ENCODE peak calls at places on chromosomes 2 and 18, in five cellular contexts. One of them, this sample, is unnamed.

GRCh38 chr2:9763356-9764152 is 79.7 kb upstream of the TAF1B start:
- DNase-seq in aorta: no peak
- DNase-seq in endodermal cell: no peak
- DNase-seq in CD4-positive, CD25-positive, alpha-beta regulatory T cell: no peak
- DNase-seq in CD8-positive, alpha-beta memory T cell: no peak
- DNase-seq in this sample: no peak

GRCh38 chr18:43193336-43193735 is 77.9 kb upstream of the RIT2 start:
- DNase-seq in aorta: no peak
- DNase-seq in endodermal cell: no peak
- DNase-seq in CD4-positive, CD25-positive, alpha-beta regulatory T cell: no peak
- DNase-seq in CD8-positive, alpha-beta memory T cell: no peak
- DNase-seq in this sample: no peak

GRCh38 chr2:48205137-48205798 is 299.0 kb upstream of the FBXO11 start:
- DNase-seq in aorta: no peak
- DNase-seq in endodermal cell: no peak
- DNase-seq in CD4-positive, CD25-positive, alpha-beta regulatory T cell: no peak
- DNase-seq in CD8-positive, alpha-beta memory T cell: no peak
- DNase-seq in this sample: no peak

GRCh38 chr2:185318271-185318724 is 420.3 kb upstream of the FSIP2 start:
- DNase-seq in aorta: no peak
- DNase-seq in endodermal cell: no peak
- DNase-seq in CD4-positive, CD25-positive, alpha-beta regulatory T cell: no peak
- DNase-seq in CD8-positive, alpha-beta memory T cell: no peak
- DNase-seq in this sample: no peak

GRCh38 chr2:146820672-146821071 is 1024.2 kb upstream of the ACVR2A start:
- DNase-seq in aorta: no peak
- DNase-seq in endodermal cell: no peak
- DNase-seq in CD4-positive, CD25-positive, alpha-beta regulatory T cell: no peak
- DNase-seq in CD8-positive, alpha-beta memory T cell: no peak
- DNase-seq in this sample: no peak

GRCh38 chr18:79489900-79490592 is 94.3 kb downstream of the NFATC1 start:
- DNase-seq in aorta: peak; percentile 29
- DNase-seq in endodermal cell: no peak
- DNase-seq in CD4-positive, CD25-positive, alpha-beta regulatory T cell: no peak
- DNase-seq in CD8-positive, alpha-beta memory T cell: no peak
- DNase-seq in this sample: no peak

GRCh38 chr2:55616509-55617159 is 788 bp downstream of the PPP4R3B start:
- DNase-seq in aorta: no peak
- DNase-seq in endodermal cell: peak; percentile 63
- DNase-seq in CD4-positive, CD25-positive, alpha-beta regulatory T cell: peak; percentile 44
- DNase-seq in CD8-positive, alpha-beta memory T cell: peak; percentile 57
- DNase-seq in this sample: peak; percentile 8

GRCh38 chr2:216856666-216857065 is 3.2 kb downstream of the TNP1 start:
- DNase-seq in aorta: no peak
- DNase-seq in endodermal cell: peak; percentile 58
- DNase-seq in CD4-positive, CD25-positive, alpha-beta regulatory T cell: no peak
- DNase-seq in CD8-positive, alpha-beta memory T cell: no peak
- DNase-seq in this sample: no peak

GRCh38 chr2:19541884-19542283 is 183.5 kb upstream of the OSR1 start:
- DNase-seq in aorta: no peak
- DNase-seq in endodermal cell: peak; percentile 51
- DNase-seq in CD4-positive, CD25-positive, alpha-beta regulatory T cell: no peak
- DNase-seq in CD8-positive, alpha-beta memory T cell: no peak
- DNase-seq in this sample: no peak

GRCh38 chr18:46039967-46040746 is 31.9 kb downstream of the PSTPIP2 start:
- DNase-seq in aorta: no peak
- DNase-seq in endodermal cell: no peak
- DNase-seq in CD4-positive, CD25-positive, alpha-beta regulatory T cell: no peak
- DNase-seq in CD8-positive, alpha-beta memory T cell: no peak
- DNase-seq in this sample: no peak

GRCh38 chr18:33557706-33558105 is 20.3 kb upstream of the ASXL3 start:
- DNase-seq in aorta: no peak
- DNase-seq in endodermal cell: no peak
- DNase-seq in CD4-positive, CD25-positive, alpha-beta regulatory T cell: no peak
- DNase-seq in CD8-positive, alpha-beta memory T cell: no peak
- DNase-seq in this sample: no peak

GRCh38 chr2:15195723-15196270 is 365.3 kb downstream of the NBAS start:
- DNase-seq in aorta: no peak
- DNase-seq in endodermal cell: no peak
- DNase-seq in CD4-positive, CD25-positive, alpha-beta regulatory T cell: no peak
- DNase-seq in CD8-positive, alpha-beta memory T cell: no peak
- DNase-seq in this sample: no peak

GRCh38 chr2:241560883-241561474 is 2.4 kb downstream of the BOK start:
- DNase-seq in aorta: no peak
- DNase-seq in endodermal cell: peak; percentile 49
- DNase-seq in CD4-positive, CD25-positive, alpha-beta regulatory T cell: no peak
- DNase-seq in CD8-positive, alpha-beta memory T cell: no peak
- DNase-seq in this sample: peak; percentile 89

GRCh38 chr2:7674606-7675005 is 757.4 kb downstream of the RNF144A start:
- DNase-seq in aorta: no peak
- DNase-seq in endodermal cell: no peak
- DNase-seq in CD4-positive, CD25-positive, alpha-beta regulatory T cell: no peak
- DNase-seq in CD8-positive, alpha-beta memory T cell: no peak
- DNase-seq in this sample: no peak

GRCh38 chr2:71950256-71951066 is 197.2 kb downstream of the CYP26B1 start:
- DNase-seq in aorta: peak; percentile 68
- DNase-seq in endodermal cell: peak; percentile 70
- DNase-seq in CD4-positive, CD25-positive, alpha-beta regulatory T cell: no peak
- DNase-seq in CD8-positive, alpha-beta memory T cell: no peak
- DNase-seq in this sample: no peak

GRCh38 chr18:59881728-59882685 is 17.8 kb upstream of the PMAIP1 start:
- DNase-seq in aorta: no peak
- DNase-seq in endodermal cell: peak; percentile 41
- DNase-seq in CD4-positive, CD25-positive, alpha-beta regulatory T cell: no peak
- DNase-seq in CD8-positive, alpha-beta memory T cell: no peak
- DNase-seq in this sample: no peak

GRCh38 chr18:49520661-49521145 is 33.7 kb upstream of the C18orf32 start:
- DNase-seq in aorta: no peak
- DNase-seq in endodermal cell: no peak
- DNase-seq in CD4-positive, CD25-positive, alpha-beta regulatory T cell: no peak
- DNase-seq in CD8-positive, alpha-beta memory T cell: no peak
- DNase-seq in this sample: no peak

GRCh38 chr2:79547568-79547967 is 34.7 kb downstream of the CTNNA2 start:
- DNase-seq in aorta: no peak
- DNase-seq in endodermal cell: no peak
- DNase-seq in CD4-positive, CD25-positive, alpha-beta regulatory T cell: no peak
- DNase-seq in CD8-positive, alpha-beta memory T cell: no peak
- DNase-seq in this sample: no peak

GRCh38 chr18:50092250-50092780 is 102.6 kb downstream of the MYO5B start:
- DNase-seq in aorta: no peak
- DNase-seq in endodermal cell: no peak
- DNase-seq in CD4-positive, CD25-positive, alpha-beta regulatory T cell: no peak
- DNase-seq in CD8-positive, alpha-beta memory T cell: no peak
- DNase-seq in this sample: no peak

GRCh38 chr2:219724628-219725027 is 97.2 kb downstream of the SLC4A3 start:
- DNase-seq in aorta: no peak
- DNase-seq in endodermal cell: no peak
- DNase-seq in CD4-positive, CD25-positive, alpha-beta regulatory T cell: no peak
- DNase-seq in CD8-positive, alpha-beta memory T cell: no peak
- DNase-seq in this sample: no peak

GRCh38 chr2:130158631-130159030 is 13.7 kb upstream of the CCDC74B start:
- DNase-seq in aorta: no peak
- DNase-seq in endodermal cell: no peak
- DNase-seq in CD4-positive, CD25-positive, alpha-beta regulatory T cell: no peak
- DNase-seq in CD8-positive, alpha-beta memory T cell: no peak
- DNase-seq in this sample: no peak

GRCh38 chr2:120465989-120466703 is 120.2 kb downstream of the INHBB start:
- DNase-seq in aorta: peak; percentile 42
- DNase-seq in endodermal cell: peak; percentile 97
- DNase-seq in CD4-positive, CD25-positive, alpha-beta regulatory T cell: no peak
- DNase-seq in CD8-positive, alpha-beta memory T cell: no peak
- DNase-seq in this sample: no peak

GRCh38 chr2:43255249-43255960 is 29.0 kb upstream of the ZFP36L2 start:
- DNase-seq in aorta: no peak
- DNase-seq in endodermal cell: no peak
- DNase-seq in CD4-positive, CD25-positive, alpha-beta regulatory T cell: no peak
- DNase-seq in CD8-positive, alpha-beta memory T cell: no peak
- DNase-seq in this sample: no peak

GRCh38 chr18:2112435-2113045 is 458.8 kb downstream of the METTL4 start:
- DNase-seq in aorta: no peak
- DNase-seq in endodermal cell: no peak
- DNase-seq in CD4-positive, CD25-positive, alpha-beta regulatory T cell: no peak
- DNase-seq in CD8-positive, alpha-beta memory T cell: no peak
- DNase-seq in this sample: no peak

GRCh38 chr2:234863043-234863934 is 88.5 kb upstream of the SH3BP4 start:
- DNase-seq in aorta: peak; percentile 53
- DNase-seq in endodermal cell: peak; percentile 70
- DNase-seq in CD4-positive, CD25-positive, alpha-beta regulatory T cell: no peak
- DNase-seq in CD8-positive, alpha-beta memory T cell: no peak
- DNase-seq in this sample: peak; percentile 63

GRCh38 chr2:108182489-108182888 is 57.3 kb upstream of the SULT1C3 start:
- DNase-seq in aorta: no peak
- DNase-seq in endodermal cell: peak; percentile 89
- DNase-seq in CD4-positive, CD25-positive, alpha-beta regulatory T cell: no peak
- DNase-seq in CD8-positive, alpha-beta memory T cell: no peak
- DNase-seq in this sample: peak; percentile 29

GRCh38 chr2:62801814-62802524 is 96.5 kb downstream of the EHBP1 start:
- DNase-seq in aorta: no peak
- DNase-seq in endodermal cell: no peak
- DNase-seq in CD4-positive, CD25-positive, alpha-beta regulatory T cell: no peak
- DNase-seq in CD8-positive, alpha-beta memory T cell: no peak
- DNase-seq in this sample: no peak

GRCh38 chr2:209388416-209389037 is 35.3 kb upstream of the MAP2 start:
- DNase-seq in aorta: no peak
- DNase-seq in endodermal cell: no peak
- DNase-seq in CD4-positive, CD25-positive, alpha-beta regulatory T cell: no peak
- DNase-seq in CD8-positive, alpha-beta memory T cell: no peak
- DNase-seq in this sample: no peak

GRCh38 chr2:44107086-44107740 is 61.5 kb upstream of the PPM1B start:
- DNase-seq in aorta: no peak
- DNase-seq in endodermal cell: no peak
- DNase-seq in CD4-positive, CD25-positive, alpha-beta regulatory T cell: no peak
- DNase-seq in CD8-positive, alpha-beta memory T cell: no peak
- DNase-seq in this sample: no peak

GRCh38 chr2:64329848-64330247 is 124.1 kb upstream of the LGALSL start:
- DNase-seq in aorta: peak; percentile 60
- DNase-seq in endodermal cell: no peak
- DNase-seq in CD4-positive, CD25-positive, alpha-beta regulatory T cell: no peak
- DNase-seq in CD8-positive, alpha-beta memory T cell: no peak
- DNase-seq in this sample: no peak

GRCh38 chr18:4433762-4434161 is 21.3 kb downstream of the DLGAP1 start:
- DNase-seq in aorta: no peak
- DNase-seq in endodermal cell: no peak
- DNase-seq in CD4-positive, CD25-positive, alpha-beta regulatory T cell: no peak
- DNase-seq in CD8-positive, alpha-beta memory T cell: no peak
- DNase-seq in this sample: no peak

GRCh38 chr18:75202976-75203375 is 6.0 kb downstream of the PTGR3 start:
- DNase-seq in aorta: no peak
- DNase-seq in endodermal cell: no peak
- DNase-seq in CD4-positive, CD25-positive, alpha-beta regulatory T cell: no peak
- DNase-seq in CD8-positive, alpha-beta memory T cell: no peak
- DNase-seq in this sample: no peak

GRCh38 chr2:27082773-27083409 is 3.7 kb upstream of the KHK start:
- DNase-seq in aorta: no peak
- DNase-seq in endodermal cell: no peak
- DNase-seq in CD4-positive, CD25-positive, alpha-beta regulatory T cell: no peak
- DNase-seq in CD8-positive, alpha-beta memory T cell: no peak
- DNase-seq in this sample: no peak
- H3K4me1 ChIP-seq in aorta: no peaks in the 10 kb centered on the region
- H3K4me1 ChIP-seq in endodermal cell: no peaks in the 10 kb centered on the region
- H3K4me1 ChIP-seq in CD4-positive, CD25-positive, alpha-beta regulatory T cell: peaks cover 40% of the 10 kb centered on the region
- H3K4me1 ChIP-seq in CD8-positive, alpha-beta memory T cell: peaks cover 42% of the 10 kb centered on the region
- H3K4me1 ChIP-seq in this sample: peaks cover 19% of the 10 kb centered on the region

DNA sequence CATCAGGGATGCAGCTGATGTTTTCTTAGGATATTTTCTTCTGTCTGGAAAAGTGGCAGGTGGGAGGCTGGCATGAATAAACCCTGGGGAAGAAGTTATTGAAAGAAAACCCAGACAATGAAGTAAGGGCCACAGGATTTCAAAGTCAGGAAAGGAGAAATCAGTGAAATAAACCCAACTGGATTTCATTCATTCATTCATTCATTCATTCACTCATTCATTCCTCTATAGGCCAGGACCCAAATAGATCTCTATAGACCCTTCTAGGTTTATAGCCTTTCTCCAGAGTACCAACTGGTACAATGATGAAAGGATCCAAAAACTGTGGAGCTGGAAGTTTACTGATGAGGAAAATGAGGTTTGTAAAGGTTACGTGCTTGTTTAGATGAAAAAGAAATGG is 67.3 kb upstream of the DNMT3A start:
- DNase-seq in aorta: no peak
- DNase-seq in endodermal cell: no peak
- DNase-seq in CD4-positive, CD25-positive, alpha-beta regulatory T cell: no peak
- DNase-seq in CD8-positive, alpha-beta memory T cell: no peak
- DNase-seq in this sample: no peak
- H3K4me1 ChIP-seq in aorta: peaks cover 3% of the 10 kb centered on the region
- H3K4me1 ChIP-seq in endodermal cell: no peaks in the 10 kb centered on the region
- H3K4me1 ChIP-seq in CD4-positive, CD25-positive, alpha-beta regulatory T cell: no peaks in the 10 kb centered on the region
- H3K4me1 ChIP-seq in CD8-positive, alpha-beta memory T cell: no peaks in the 10 kb centered on the region
- H3K4me1 ChIP-seq in this sample: no peaks in the 10 kb centered on the region

GRCh38 chr2:201118121-201118956 is 2.4 kb downstream of the CFLAR start:
- DNase-seq in aorta: peak; percentile 94
- DNase-seq in endodermal cell: peak; percentile 92
- DNase-seq in CD4-positive, CD25-positive, alpha-beta regulatory T cell: peak; percentile 77
- DNase-seq in CD8-positive, alpha-beta memory T cell: peak; percentile 81
- DNase-seq in this sample: peak; percentile 47
- H3K4me1 ChIP-seq in aorta: peaks cover 2% of the 10 kb centered on the region
- H3K4me1 ChIP-seq in endodermal cell: peaks cover 7% of the 10 kb centered on the region
- H3K4me1 ChIP-seq in CD4-positive, CD25-positive, alpha-beta regulatory T cell: peaks cover 78% of the 10 kb centered on the region
- H3K4me1 ChIP-seq in CD8-positive, alpha-beta memory T cell: peaks cover 43% of the 10 kb centered on the region
- H3K4me1 ChIP-seq in this sample: peaks cover 4% of the 10 kb centered on the region

GRCh38 chr2:159090514-159091201 is 122.2 kb downstream of the TANC1 start:
- DNase-seq in aorta: no peak
- DNase-seq in endodermal cell: no peak
- DNase-seq in CD4-positive, CD25-positive, alpha-beta regulatory T cell: no peak
- DNase-seq in CD8-positive, alpha-beta memory T cell: no peak
- DNase-seq in this sample: no peak

GRCh38 chr2:159089543-159089942 is 121.1 kb downstream of the TANC1 start:
- DNase-seq in aorta: no peak
- DNase-seq in endodermal cell: no peak
- DNase-seq in CD4-positive, CD25-positive, alpha-beta regulatory T cell: no peak
- DNase-seq in CD8-positive, alpha-beta memory T cell: no peak
- DNase-seq in this sample: no peak

GRCh38 chr2:159093496-159093895 is 125.1 kb downstream of the TANC1 start:
- DNase-seq in aorta: no peak
- DNase-seq in endodermal cell: no peak
- DNase-seq in CD4-positive, CD25-positive, alpha-beta regulatory T cell: no peak
- DNase-seq in CD8-positive, alpha-beta memory T cell: no peak
- DNase-seq in this sample: no peak

GRCh38 chr2:159091981-159092380 is 123.5 kb downstream of the TANC1 start:
- DNase-seq in aorta: no peak
- DNase-seq in endodermal cell: no peak
- DNase-seq in CD4-positive, CD25-positive, alpha-beta regulatory T cell: peak; percentile 22
- DNase-seq in CD8-positive, alpha-beta memory T cell: peak; percentile 41
- DNase-seq in this sample: no peak

DNA sequence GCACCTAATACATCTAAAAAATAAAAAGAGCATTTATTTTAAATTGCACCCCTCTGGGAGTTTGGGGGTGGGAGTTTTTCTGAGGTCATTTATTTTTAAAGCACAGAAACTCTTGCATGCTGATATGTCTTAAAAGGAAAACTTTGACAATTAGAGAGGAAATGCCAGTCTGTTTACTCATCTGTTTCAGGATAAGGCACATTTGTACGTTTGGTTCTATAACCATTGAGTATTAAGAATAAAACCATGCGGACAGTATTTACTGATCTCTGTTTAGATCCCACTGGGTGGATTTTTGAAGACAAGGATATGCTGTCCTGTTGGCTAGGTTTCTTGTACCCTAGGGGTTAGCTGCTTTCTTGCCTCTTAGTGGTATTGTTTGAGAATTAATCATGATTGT is 122.9 kb downstream of the TANC1 start:
- DNase-seq in aorta: no peak
- DNase-seq in endodermal cell: no peak
- DNase-seq in CD4-positive, CD25-positive, alpha-beta regulatory T cell: no peak
- DNase-seq in CD8-positive, alpha-beta memory T cell: no peak
- DNase-seq in this sample: no peak
- H3K4me1 ChIP-seq in aorta: peaks cover 6% of the 10 kb centered on the region
- H3K4me1 ChIP-seq in endodermal cell: peaks cover 4% of the 10 kb centered on the region
- H3K4me1 ChIP-seq in CD4-positive, CD25-positive, alpha-beta regulatory T cell: peaks cover 7% of the 10 kb centered on the region
- H3K4me1 ChIP-seq in CD8-positive, alpha-beta memory T cell: peaks cover 34% of the 10 kb centered on the region
- H3K4me1 ChIP-seq in this sample: no peaks in the 10 kb centered on the region